ENCODE peak calls at places on chromosome 5, in eight cellular contexts. D is pancreas, E is neural crest cell, A is retinal pigment epithelial cell, I is body of pancreas, P is Calu3, L is mammary epithelial cell, R is progenitor cell of endocrine pancreas. N is an unnamed sample.
A peak's percentile ranks its signal among the peaks of the same experiment; 100 is the strongest.

GRCh38 chr5:139863855-139864558 is 68.4 kb downstream of the PSD2 start:
- DNase-seq in D (peak; percentile 27), E (peak; percentile 74), A (no peak), I (peak; percentile 72), P (peak; percentile 80), L (peak; percentile 12), R (peak; percentile 64), N (peak; percentile 92)

GRCh38 chr5:33894566-33894965 is 2.8 kb upstream of the ADAMTS12 start:
- DNase-seq in D (no peak), E (no peak), A (no peak), I (no peak), P (no peak), L (peak; percentile 56), R (no peak), N (no peak)

GRCh38 chr5:26009742-26010141 is 1028.6 kb downstream of the CDH9 start:
- DNase-seq in D (no peak), E (peak; percentile 12), A (no peak), I (no peak), P (no peak), L (no peak), R (no peak), N (peak; percentile 87)

GRCh38 chr5:138246822-138247221 is 27.6 kb downstream of the GFRA3 start:
- DNase-seq in D (no peak), E (no peak), A (no peak), I (no peak), P (no peak), L (no peak), R (no peak), N (no peak)

GRCh38 chr5:5135957-5136676 is 4.0 kb upstream of the ADAMTS16 start:
- DNase-seq in D (no peak), E (no peak), A (no peak), I (no peak), P (no peak), L (no peak), R (no peak), N (peak; percentile 40)

GRCh38 chr5:55331321-55331720 is 23.5 kb downstream of the MTREX start:
- DNase-seq in D (no peak), E (no peak), A (no peak), I (no peak), P (no peak), L (no peak), R (no peak), N (no peak)

GRCh38 chr5:140869555-140869886 is 764 bp downstream of the PCDHA11 start:
- DNase-seq in D (no peak), E (no peak), A (no peak), I (no peak), P (no peak), L (no peak), R (no peak), N (no peak)

GRCh38 chr5:169667896-169668674 is 31.0 kb downstream of the DOCK2 start:
- DNase-seq in D (no peak), E (no peak), A (no peak), I (no peak), P (no peak), L (no peak), R (no peak), N (no peak)

GRCh38 chr5:150738862-150739261 is 20.0 kb downstream of the DCTN4 start:
- DNase-seq in D (no peak), E (no peak), A (no peak), I (no peak), P (no peak), L (no peak), R (no peak), N (no peak)

GRCh38 chr5:159451197-159452052 is 121.1 kb upstream of the IL12B start:
- DNase-seq in D (no peak), E (no peak), A (peak; percentile 91), I (no peak), P (no peak), L (peak; percentile 84), R (no peak), N (no peak)

GRCh38 chr5:61416010-61416409 is 84.0 kb downstream of the ZSWIM6 start:
- DNase-seq in D (no peak), E (no peak), A (peak; percentile 80), I (no peak), P (no peak), L (peak; percentile 67), R (no peak), N (peak; percentile 57)

GRCh38 chr5:106312360-106312759 is 1358.4 kb downstream of the EFNA5 start:
- DNase-seq in D (no peak), E (no peak), A (no peak), I (no peak), P (no peak), L (peak; percentile 37), R (no peak), N (no peak)

GRCh38 chr5:157381746-157382145 is 78.3 kb upstream of the NIPAL4 start:
- DNase-seq in D (no peak), E (no peak), A (no peak), I (no peak), P (no peak), L (no peak), R (no peak), N (peak; percentile 33)

GRCh38 chr5:167524941-167525485 is 766.4 kb upstream of the WWC1 start:
- DNase-seq in D (no peak), E (no peak), A (peak; percentile 91), I (no peak), P (no peak), L (peak; percentile 1), R (no peak), N (no peak)

GRCh38 chr5:131496400-131496713 is 138.7 kb downstream of the RAPGEF6 start:
- DNase-seq in D (no peak), E (no peak), A (no peak), I (no peak), P (no peak), L (no peak), R (no peak), N (no peak)

GRCh38 chr5:108661590-108662219 is 86.0 kb upstream of the FER start:
- DNase-seq in D (no peak), E (no peak), A (no peak), I (no peak), P (peak; percentile 25), L (peak; percentile 66), R (no peak), N (no peak)

GRCh38 chr5:139190125-139190524 is 8.0 kb downstream of the SIL1 start:
- DNase-seq in D (no peak), E (no peak), A (no peak), I (no peak), P (no peak), L (no peak), R (no peak), N (no peak)

GRCh38 chr5:150055707-150056443 is 30.5 kb downstream of the CSF1R start:
- DNase-seq in D (no peak), E (no peak), A (no peak), I (no peak), P (no peak), L (no peak), R (no peak), N (no peak)

GRCh38 chr5:133525048-133525447 is 87.3 kb downstream of the FSTL4 start:
- DNase-seq in D (no peak), E (no peak), A (no peak), I (no peak), P (no peak), L (no peak), R (no peak), N (no peak)

GRCh38 chr5:108386345-108387061 is 4.6 kb upstream of the FBXL17 start:
- DNase-seq in D (no peak), E (no peak), A (no peak), I (no peak), P (no peak), L (no peak), R (no peak), N (no peak)

GRCh38 chr5:171647043-171647899 is 138.3 kb upstream of the SMIM23 start:
- DNase-seq in D (no peak), E (no peak), A (peak; percentile 29), I (no peak), P (peak; percentile 71), L (no peak), R (no peak), N (peak; percentile 87)

DNA sequence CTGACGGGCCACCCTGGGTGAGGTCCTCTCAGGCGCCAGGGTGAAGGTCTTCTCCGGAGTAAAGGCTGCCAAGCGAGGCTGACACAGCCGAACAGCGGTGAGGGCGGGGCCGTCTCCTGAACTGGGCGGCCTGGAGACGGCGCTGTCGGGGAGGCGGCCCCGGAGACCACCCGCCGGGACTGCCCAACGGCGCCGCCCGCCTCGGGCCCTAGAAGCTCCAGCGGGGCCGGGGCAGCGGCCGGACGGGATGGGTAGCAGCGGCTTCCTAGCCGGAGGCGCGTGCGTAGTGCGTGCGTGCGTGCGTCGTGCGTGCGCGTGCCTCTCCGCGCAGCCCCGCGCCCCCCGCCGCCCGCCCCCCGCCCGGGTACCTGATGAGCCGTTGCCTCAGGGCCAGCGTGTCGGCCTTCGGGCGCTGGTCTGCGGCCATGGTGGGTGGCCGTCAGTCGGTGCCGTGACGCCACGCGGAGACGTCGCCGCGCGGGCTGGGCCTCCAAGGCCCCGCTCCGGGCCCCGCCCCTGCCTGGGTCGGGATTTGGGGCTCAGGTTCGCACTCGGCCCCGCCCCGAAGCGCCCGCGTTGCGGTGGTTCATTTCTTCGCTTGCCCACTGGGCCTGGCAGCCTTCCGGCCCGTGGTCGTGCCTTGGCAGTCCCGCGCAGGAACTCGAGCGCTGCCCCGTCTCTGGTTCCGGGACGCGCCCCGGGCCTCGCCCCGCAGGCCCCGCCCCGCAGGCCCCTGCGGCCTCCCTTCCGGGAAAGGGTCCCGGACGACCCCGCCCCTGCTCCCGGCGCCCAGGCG is at the start of gene PHYKPL:
- DNase-seq in D (peak; percentile 70), E (peak; percentile 57), A (no peak), I (peak; percentile 72), P (peak; percentile 79), L (peak; percentile 50), R (peak; percentile 60), N (peak; percentile 88)
- TF ChIP-seq CTCF in D (no peak), E (no peak), A (peak; percentile 6), I (no peak), P (no peak), L (peak; percentile 2), R (no peak), N (peak; percentile 27)

DNA sequence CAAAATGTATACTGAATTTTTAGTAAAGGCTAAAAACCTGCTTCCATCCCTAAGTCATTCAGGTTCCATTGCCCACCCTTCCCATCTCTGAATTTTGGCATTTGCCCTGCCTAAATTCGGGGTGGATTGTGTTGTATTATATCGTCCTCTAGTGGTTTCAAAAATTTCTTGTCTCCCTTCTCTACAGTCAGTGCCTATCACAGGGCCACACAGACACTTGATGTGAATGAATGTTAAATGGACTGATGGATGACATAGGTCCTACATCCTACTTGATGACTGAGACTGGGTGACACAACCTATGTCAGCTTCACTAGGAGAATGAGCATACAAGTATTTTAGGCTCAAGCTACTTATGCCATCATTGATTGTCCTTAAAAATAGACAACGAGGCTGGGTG is 45.6 kb upstream of the SLC30A5 start:
- DNase-seq in D (no peak), E (no peak), A (no peak), I (no peak), P (no peak), L (no peak), R (no peak), N (no peak)
- TF ChIP-seq CTCF in D (no peak), E (peak; percentile 44), A (peak; percentile 27), I (peak; percentile 24), P (peak; percentile 29), L (peak; percentile 20), R (peak; percentile 8), N (peak; percentile 67)

GRCh38 chr5:39148983-39149534 is 70.3 kb downstream of the FYB1 start:
- DNase-seq in D (no peak), E (no peak), A (no peak), I (no peak), P (no peak), L (no peak), R (no peak), N (no peak)
- TF ChIP-seq CTCF in D (peak; percentile 17), E (peak; percentile 63), A (peak; percentile 31), I (peak; percentile 10), P (no peak), L (peak; percentile 33), R (peak; percentile 51), N (peak; percentile 69)

GRCh38 chr5:60260658-60261057 is 367.1 kb upstream of the PDE4D start:
- DNase-seq in D (no peak), E (no peak), A (no peak), I (no peak), P (no peak), L (no peak), R (no peak), N (no peak)
- TF ChIP-seq CTCF in D (no peak), E (no peak), A (no peak), I (no peak), P (no peak), L (no peak), R (no peak), N (no peak)